ENCODE peak calls at places on chromosomes 2 and 18, in five cellular contexts. T is K562, B is HepG2, C is GM12878, N is H1. A is an unnamed sample.

GRCh38 chr2:2649109-2650072 is 318.3 kb upstream of the MYT1L start:
- DNase-seq in N (no peak), T (no peak), B (no peak), C (no peak), A (no peak)

GRCh38 chr18:28786941-28787340 is 610.0 kb upstream of the CDH2 start:
- DNase-seq in N (no peak), B (no peak), C (no peak), T (no peak), A (no peak)

GRCh38 chr18:41326311-41326710 is 628.7 kb upstream of the PIK3C3 start:
- DNase-seq in N (no peak), C (no peak), B (no peak), T (no peak), A (no peak)

GRCh38 chr2:38533180-38533579 is 69.5 kb downstream of the HNRNPLL start:
- DNase-seq in C (peak), N (no peak), B (no peak), T (no peak), A (no peak)

GRCh38 chr18:23668731-23669130 is 6.0 kb upstream of the ANKRD29 start:
- DNase-seq in T (no peak), N (no peak), C (no peak), B (no peak), A (no peak)

GRCh38 chr2:151534001-151534400 is 124.3 kb downstream of the RIF1 start:
- DNase-seq in C (no peak), N (no peak), T (no peak), B (no peak), A (no peak)

GRCh38 chr2:203533696-203534471 is 1.2 kb downstream of the RAPH1 start:
- DNase-seq in T (no peak), B (no peak), N (no peak), C (no peak), A (no peak)

GRCh38 chr2:9679218-9679617 is 48.4 kb upstream of the YWHAQ start:
- DNase-seq in B (no peak), C (no peak), T (no peak), N (no peak), A (no peak)

GRCh38 chr2:237723613-237724012 is 75.0 kb upstream of the RBM44 start:
- DNase-seq in N (no peak), B (peak), C (no peak), T (peak), A (peak)

GRCh38 chr18:10457798-10458197 is 3.4 kb downstream of the APCDD1 start:
- DNase-seq in N (no peak), B (no peak), C (no peak), T (no peak), A (no peak)

GRCh38 chr2:202046577-202046976 is 12.9 kb downstream of the FZD7 start:
- DNase-seq in B (no peak), N (no peak), T (no peak), C (no peak), A (no peak)

GRCh38 chr2:202051499-202052161 is 18.0 kb downstream of the FZD7 start:
- DNase-seq in N (no peak), T (no peak), B (no peak), C (no peak), A (peak)

GRCh38 chr2:202050652-202051051 is 17.0 kb downstream of the FZD7 start:
- DNase-seq in T (no peak), N (no peak), C (no peak), B (no peak), A (no peak)

GRCh38 chr2:202049840-202050239 is 16.2 kb downstream of the FZD7 start:
- DNase-seq in B (no peak), N (no peak), T (peak), C (no peak), A (no peak)

DNA sequence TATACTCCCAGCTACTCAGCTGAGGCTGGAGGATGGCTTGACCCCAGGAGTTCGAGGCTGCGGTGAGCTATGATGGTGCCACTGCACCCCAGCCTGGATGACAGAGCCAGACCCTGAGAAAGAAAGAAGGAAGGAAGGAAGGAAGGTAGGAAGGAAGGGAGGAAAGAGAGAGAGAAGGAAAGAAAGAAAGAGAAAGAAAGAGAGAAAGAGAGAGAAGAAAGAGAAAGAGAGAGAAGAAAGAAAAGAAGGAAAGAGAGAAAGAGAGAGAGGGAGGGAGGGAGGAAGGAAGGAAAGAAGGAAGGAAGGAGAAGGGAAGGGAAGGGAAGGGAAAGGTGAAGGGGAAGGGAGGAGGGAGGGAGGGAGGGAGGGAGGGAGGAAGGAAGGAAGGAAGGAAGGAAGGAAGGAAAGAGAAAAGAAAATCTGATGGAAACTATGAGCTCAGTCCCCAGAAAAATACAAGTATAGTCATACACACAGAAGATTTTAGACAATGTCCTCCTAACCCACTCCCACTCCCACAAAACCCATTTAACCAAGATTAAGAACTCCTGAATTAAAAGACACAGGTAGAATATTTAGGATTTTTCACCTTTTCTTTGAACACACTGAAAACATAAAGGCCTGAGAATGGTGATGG is 15.6 kb downstream of the FZD7 start:
- DNase-seq in T (no peak), N (no peak), B (no peak), C (no peak), A (no peak)
- TF ChIP-seq ATF2 in T (no peak), N (no peak), B (no peak), C (no peak), A (no peak)

DNA sequence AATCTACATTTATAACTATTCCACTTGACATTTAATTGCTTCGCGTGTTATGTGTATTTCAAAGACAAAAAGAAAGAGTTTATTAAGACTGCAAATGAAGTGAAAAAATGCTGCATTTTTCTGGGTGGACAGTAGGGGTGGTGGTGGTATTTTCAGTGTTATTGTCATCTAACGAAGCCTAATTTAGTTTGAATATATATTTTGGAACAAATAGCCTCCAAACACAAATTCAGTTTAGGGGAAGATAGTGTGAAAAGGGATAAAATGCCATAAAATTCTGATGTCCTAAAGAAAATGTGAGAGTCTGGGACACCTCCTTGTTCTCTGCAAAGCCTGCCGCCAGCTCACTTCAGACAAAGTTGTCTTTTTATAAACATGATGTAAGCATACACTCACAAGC is 425.1 kb downstream of the NRXN1 start:
- DNase-seq in T (no peak), B (no peak), N (no peak), C (no peak), A (no peak)
- TF ChIP-seq USF2 in T (no peak), B (no peak), N (no peak), C (no peak), A (no peak)

DNA sequence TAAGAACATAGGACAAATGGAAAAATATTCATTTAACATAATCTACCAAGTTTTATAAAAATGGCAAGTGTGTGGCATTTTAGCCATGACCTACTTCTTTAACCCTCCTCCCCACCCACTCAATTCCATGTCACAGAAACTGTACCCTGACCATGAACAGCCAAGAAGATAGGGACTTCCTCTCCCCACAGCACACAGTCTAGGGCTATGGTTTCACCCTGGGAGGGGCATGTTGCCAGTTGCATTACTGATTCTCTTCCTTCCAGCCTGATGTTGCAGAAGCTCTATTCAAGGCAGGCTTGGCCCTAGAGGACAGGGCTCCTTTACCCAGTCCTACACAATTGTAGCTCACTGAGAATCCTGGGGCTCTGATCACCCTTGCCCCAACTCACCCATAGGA is 153.6 kb upstream of the KLF7 start:
- DNase-seq in C (no peak), T (no peak), N (no peak), B (no peak), A (no peak)
- TF ChIP-seq SP1 in C (no peak), T (no peak), N (no peak), B (no peak), A (no peak)

GRCh38 chr2:44772670-44773378 is 168.7 kb upstream of the SIX3 start:
- DNase-seq in T (no peak), B (no peak), N (no peak), C (no peak), A (no peak)
- TF ChIP-seq ATF2 in T (no peak), B (no peak), N (no peak), C (no peak), A (no peak)

GRCh38 chr2:223055836-223056235 is 3.8 kb downstream of the KCNE4 start:
- DNase-seq in T (peak), N (no peak), C (no peak), B (no peak), A (no peak)

GRCh38 chr2:223057545-223057944 is 5.6 kb downstream of the KCNE4 start:
- DNase-seq in N (no peak), B (no peak), C (no peak), T (no peak), A (no peak)

GRCh38 chr2:223055140-223055539 is 3.1 kb downstream of the KCNE4 start:
- DNase-seq in T (no peak), N (no peak), C (no peak), B (no peak), A (no peak)

GRCh38 chr2:223058952-223059716 is 7.1 kb downstream of the KCNE4 start:
- DNase-seq in T (peak), C (no peak), B (peak), N (no peak), A (no peak)

DNA sequence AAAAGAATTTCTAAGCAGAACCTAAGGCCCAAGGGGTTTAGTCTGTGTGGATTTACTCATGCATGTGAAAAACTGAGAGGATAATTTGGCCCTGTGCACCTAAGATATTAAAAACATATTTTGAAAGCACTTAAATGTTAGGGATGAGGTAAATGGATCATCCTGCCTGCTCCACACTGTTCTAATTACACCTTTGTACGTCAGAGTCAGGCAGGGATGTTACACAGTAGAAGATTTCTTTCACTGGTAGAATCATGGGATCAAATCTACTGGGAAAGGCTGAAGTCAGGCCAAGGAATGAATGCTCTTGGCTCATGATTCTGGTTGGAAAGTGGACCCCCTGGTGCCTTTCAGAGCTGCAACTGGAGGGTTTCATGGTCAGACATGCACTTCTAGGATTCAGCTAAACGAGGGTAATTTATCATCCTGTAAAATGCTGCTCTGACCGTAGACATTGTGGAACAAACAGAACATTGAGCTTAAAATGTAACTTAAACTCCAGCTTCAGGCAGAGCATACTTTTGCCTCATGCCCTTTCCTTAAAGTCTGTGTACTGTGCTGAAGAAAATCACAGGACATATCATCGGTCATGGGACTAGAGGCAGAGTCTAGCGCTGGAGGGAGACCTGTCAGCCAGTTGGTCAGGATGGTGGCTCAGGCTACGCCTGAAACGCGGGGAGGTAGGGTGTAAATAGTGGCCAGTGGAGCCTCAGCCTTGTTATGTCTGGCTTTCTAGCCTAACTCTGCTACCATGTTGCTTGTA is 4.8 kb downstream of the KCNE4 start:
- DNase-seq in C (no peak), B (no peak), N (no peak), T (no peak), A (no peak)
- TF ChIP-seq USF2 in C (no peak), B (no peak), N (no peak), T (no peak), A (no peak)